ENCODE peak calls at places on chromosomes 11 and 22, in five cellular contexts. L is naive thymus-derived CD4-positive, alpha-beta T cell; V is body of pancreas; S is activated B cell treated with CpG ODN at 0.5 μM for 24 hours; W is aorta. F is an unnamed sample.

GRCh38 chr22:32512267-32512982 is 37.8 kb downstream of the FBXO7 start:
- ATAC-seq in L (no peak), S (no peak), W (no peak), V (no peak), F (no peak)

GRCh38 chr22:37647928-37648327 is 8.5 kb downstream of the SH3BP1 start:
- ATAC-seq in S (no peak), W (no peak), V (peak), L (no peak), F (peak)

GRCh38 chr22:39583066-39583667 is 12.6 kb downstream of the CACNA1I start:
- ATAC-seq in V (no peak), W (no peak), L (no peak), S (no peak), F (no peak)

GRCh38 chr11:114195981-114196731 is 100.0 kb upstream of the NNMT start:
- ATAC-seq in L (peak), V (peak), W (no peak), S (no peak), F (peak)

GRCh38 chr22:40036591-40037225 is 42.0 kb downstream of the FAM83F start:
- ATAC-seq in W (peak), S (peak), L (peak), V (peak), F (peak)

GRCh38 chr11:76641905-76642304 is 28.6 kb downstream of the LRRC32 start:
- ATAC-seq in L (no peak), S (no peak), V (no peak), W (no peak), F (no peak)

GRCh38 chr11:47923667-47924066 is 56.7 kb upstream of the PTPRJ start:
- ATAC-seq in W (peak), S (no peak), L (no peak), V (peak), F (no peak)

GRCh38 chr11:110065189-110065588 is 28.0 kb upstream of the ZC3H12C start:
- ATAC-seq in V (no peak), S (no peak), L (no peak), W (no peak), F (no peak)

GRCh38 chr22:23822101-23822671 is 16.6 kb downstream of the DERL3 start:
- ATAC-seq in V (no peak), S (no peak), L (no peak), W (no peak), F (peak)